ENCODE peak calls at places on chromosome 13, in ten cellular contexts. A is T-helper 2 cell; Q is fibroblast of mammary gland; M is activated naive CD4-positive, alpha-beta T cell treated with anti-CD3 and anti-CD28 coated beads for 36 hours; X is astrocyte of the cerebellum; D is HFF-Myc; W is activated CD4-positive, alpha-beta T cell treated with anti-CD3 and anti-CD28 coated beads, Interleukin-2, amount 50 U/mL, for 24 hours; K is right cardiac atrium; I is stimulated activated CD4-positive, alpha-beta T cell treated with anti-CD3 and anti-CD28 coated beads, Interleukin-12 subunit alpha, Interleukin-12 subunit beta, amount 100 ng/mL, for 24 hours; N is NCI-H1092. R is an unnamed sample.

GRCh38 chr13:71864094-71864980 is 2.7 kb downstream of the DACH1 start:
- DNase-seq in X (no peak), M (peak), I (no peak), D (no peak), K (peak), N (peak), W (no peak), Q (no peak), A (no peak), R (no peak)

GRCh38 chr13:28655566-28655965 is 3.4 kb upstream of the POMP start:
- DNase-seq in M (no peak), X (no peak), A (no peak), W (no peak), D (no peak), Q (peak), K (no peak), I (no peak), N (no peak), R (no peak)

GRCh38 chr13:90696254-90696653 is 651.2 kb upstream of the MIR17HG start:
- DNase-seq in I (no peak), A (no peak), X (peak), W (no peak), D (no peak), Q (peak), K (no peak), M (no peak), N (no peak), R (no peak)

GRCh38 chr13:39226359-39226758 is 188.1 kb downstream of the NHLRC3 start:
- DNase-seq in D (no peak), I (no peak), K (peak), N (no peak), Q (no peak), A (no peak), W (no peak), X (no peak), M (no peak), R (no peak)

GRCh38 chr13:39468306-39468705 is 134.7 kb downstream of the LHFPL6 start:
- DNase-seq in X (no peak), Q (no peak), K (no peak), W (no peak), A (no peak), N (no peak), M (no peak), D (no peak), I (no peak), R (no peak)

GRCh38 chr13:27489456-27489855 is 39.1 kb upstream of the MTIF3 start:
- DNase-seq in A (no peak), X (no peak), Q (no peak), N (no peak), W (no peak), I (no peak), M (no peak), K (no peak), D (no peak), R (no peak)

GRCh38 chr13:51125495-51126226 is 14.6 kb upstream of the C13orf42 start:
- DNase-seq in I (peak), M (peak), A (no peak), Q (peak), K (peak), X (peak), W (peak), N (peak), D (no peak), R (peak)

GRCh38 chr13:46006688-46007452 is 45.7 kb downstream of the ZC3H13 start:
- DNase-seq in K (no peak), W (no peak), X (no peak), M (no peak), A (no peak), N (no peak), I (no peak), Q (peak), D (no peak), R (no peak)

GRCh38 chr13:42548731-42549554 is 25.0 kb upstream of the TNFSF11 start:
- DNase-seq in X (peak), K (peak), A (no peak), N (no peak), I (no peak), D (no peak), W (no peak), M (no peak), Q (peak), R (peak)

GRCh38 chr13:77981191-77981925 is 62.7 kb upstream of the EDNRB start:
- DNase-seq in A (no peak), I (no peak), D (no peak), W (no peak), N (no peak), X (no peak), K (no peak), M (no peak), Q (peak), R (no peak)

GRCh38 chr13:94154362-94154761 is 325.1 kb downstream of the DCT start:
- DNase-seq in X (peak), A (no peak), I (no peak), D (no peak), W (no peak), M (no peak), N (no peak), Q (peak), K (peak), R (no peak)

GRCh38 chr13:48595330-48596127 is 58.2 kb upstream of the CYSLTR2 start:
- DNase-seq in D (peak), M (peak), Q (peak), I (peak), A (peak), K (peak), N (no peak), W (peak), X (peak), R (no peak)

GRCh38 chr13:50635504-50635903 is 208.0 kb downstream of the DLEU7 start:
- DNase-seq in D (no peak), M (no peak), K (peak), Q (peak), I (no peak), W (no peak), N (no peak), X (no peak), A (no peak), R (no peak)

GRCh38 chr13:42574011-42574410 is at the start of gene TNFSF11:
- DNase-seq in A (peak), Q (no peak), X (no peak), I (no peak), W (peak), M (no peak), N (no peak), D (no peak), K (no peak), R (no peak)

GRCh38 chr13:90270231-90270630 is 1077.3 kb upstream of the MIR17HG start:
- DNase-seq in M (no peak), W (no peak), X (no peak), I (no peak), A (no peak), N (no peak), Q (no peak), K (no peak), D (no peak), R (no peak)

GRCh38 chr13:105979586-105979985 is 555.9 kb downstream of the EFNB2 start:
- DNase-seq in X (no peak), N (no peak), K (no peak), I (no peak), W (no peak), Q (no peak), D (no peak), M (no peak), A (no peak), R (no peak)

GRCh38 chr13:30159446-30159839 is 147.9 kb downstream of the KATNAL1 start:
- DNase-seq in D (peak), Q (peak), X (peak), A (peak), M (peak), K (no peak), N (no peak), I (peak), W (peak), R (peak)

GRCh38 chr13:77784531-77784930 is 87.0 kb downstream of the SLAIN1 start:
- DNase-seq in M (no peak), N (no peak), X (no peak), K (no peak), W (no peak), I (no peak), A (no peak), Q (no peak), D (no peak), R (no peak)

GRCh38 chr13:45747071-45747470 is 45.0 kb downstream of the CBY2 start:
- DNase-seq in D (no peak), A (no peak), I (no peak), W (no peak), N (no peak), Q (no peak), M (no peak), X (no peak), K (no peak), R (no peak)

GRCh38 chr13:73767191-73767741 is 366.9 kb downstream of the KLF12 start:
- DNase-seq in Q (no peak), A (no peak), N (peak), X (no peak), K (no peak), D (no peak), W (no peak), M (peak), I (no peak), R (no peak)

GRCh38 chr13:107600986-107601385 is 614.4 kb downstream of the LIG4 start:
- DNase-seq in D (no peak), N (no peak), Q (no peak), M (no peak), I (no peak), K (no peak), A (no peak), W (no peak), X (no peak), R (no peak)

GRCh38 chr13:23748109-23748508 is 141.1 kb downstream of the MIPEP start:
- DNase-seq in A (no peak), W (no peak), K (no peak), D (no peak), Q (no peak), N (no peak), M (no peak), I (no peak), X (no peak), R (no peak)

GRCh38 chr13:111171629-111172028 is 56.5 kb downstream of the ARHGEF7 start:
- DNase-seq in M (no peak), N (no peak), K (no peak), A (no peak), X (no peak), D (no peak), I (no peak), Q (no peak), W (no peak), R (no peak)

GRCh38 chr13:25432686-25433085 is 60.9 kb downstream of the ATP8A2 start:
- DNase-seq in D (no peak), K (no peak), N (no peak), A (no peak), M (no peak), X (no peak), W (no peak), Q (no peak), I (no peak), R (no peak)

GRCh38 chr13:109145631-109146030 is 516.2 kb downstream of the MYO16 start:
- DNase-seq in Q (peak), K (peak), I (no peak), M (peak), X (peak), N (peak), A (no peak), D (peak), W (no peak), R (peak)

GRCh38 chr13:46359731-46360130 is 27.3 kb downstream of the RUBCNL start:
- DNase-seq in A (no peak), K (no peak), N (no peak), D (no peak), X (no peak), I (no peak), Q (peak), W (no peak), M (no peak), R (peak)

GRCh38 chr13:111215081-111216047 is 100.3 kb downstream of the ARHGEF7 start:
- DNase-seq in W (no peak), Q (no peak), N (peak), I (no peak), X (no peak), K (no peak), D (no peak), M (no peak), A (no peak), R (no peak)

GRCh38 chr13:86051134-86052103 is 252.2 kb upstream of the SLITRK6 start:
- DNase-seq in X (peak), I (no peak), A (no peak), W (no peak), M (no peak), K (no peak), D (no peak), Q (no peak), N (peak), R (no peak)

GRCh38 chr13:51614350-51614786 is 30.1 kb downstream of the WDFY2 start:
- DNase-seq in N (peak), X (no peak), M (peak), A (no peak), I (no peak), Q (peak), W (peak), K (no peak), D (no peak), R (no peak)

GRCh38 chr13:45228002-45228401 is 27.2 kb upstream of the KCTD4 start:
- DNase-seq in K (no peak), A (no peak), N (no peak), I (no peak), W (no peak), M (no peak), D (no peak), Q (no peak), X (no peak), R (no peak)

GRCh38 chr13:36986462-36987240 is 12.5 kb downstream of the ALG5 start:
- DNase-seq in W (no peak), X (no peak), M (no peak), K (no peak), N (no peak), Q (peak), D (peak), I (no peak), A (no peak), R (no peak)

GRCh38 chr13:75405976-75406703 is 75.8 kb downstream of the TBC1D4 start:
- DNase-seq in A (no peak), I (no peak), D (no peak), X (peak), M (no peak), Q (peak), K (no peak), W (no peak), N (no peak), R (peak)

GRCh38 chr13:52348081-52348480 is 57.9 kb downstream of the THSD1 start:
- DNase-seq in N (no peak), M (no peak), Q (peak), I (no peak), A (no peak), X (peak), D (peak), K (no peak), W (no peak), R (no peak)

R was measured in smooth muscle cell of the brain vasculature.